ENCODE peak calls at places on chromosomes 12 and 14, in eight cellular contexts. A, S, K, O, N, F, C and L are unnamed samples.

GRCh38 chr12:76012656-76013055 is 18.9 kb downstream of the PHLDA1 start:
- DNase-seq in A (no peak), O (no peak), F (no peak), C (no peak), N (no peak), S (no peak), K (no peak), L (no peak)

GRCh38 chr12:54424232-54424631 is 5.2 kb upstream of the ITGA5 start:
- DNase-seq in N (no peak), K (no peak), O (no peak), A (no peak), C (no peak), F (no peak), S (no peak), L (no peak)

GRCh38 chr12:114414031-114414865 is 8.3 kb upstream of the TBX5 start:
- DNase-seq in O (no peak), C (no peak), S (no peak), F (peak), A (no peak), N (no peak), K (no peak), L (peak)

GRCh38 chr12:6866920-6867406 is 368 bp upstream of the TPI1 start:
- DNase-seq in S (no peak), O (no peak), A (peak), N (no peak), K (no peak), C (no peak), F (no peak), L (peak)

GRCh38 chr14:74546416-74546815 is 52.9 kb downstream of the ISCA2 start:
- DNase-seq in S (no peak), O (no peak), N (no peak), K (no peak), C (no peak), F (no peak), A (no peak), L (no peak)

GRCh38 chr12:94614288-94614721 is 36.1 kb downstream of the TMCC3 start:
- DNase-seq in O (no peak), F (peak), C (no peak), S (no peak), N (peak), K (no peak), A (no peak), L (no peak)

GRCh38 chr12:25979563-25979962 is 21.1 kb downstream of the RASSF8 start:
- DNase-seq in K (no peak), C (no peak), O (no peak), A (no peak), S (no peak), F (no peak), N (peak), L (peak)

GRCh38 chr14:84927096-84927910 is 602.6 kb upstream of the FLRT2 start:
- DNase-seq in S (no peak), F (no peak), N (no peak), A (peak), O (no peak), C (no peak), K (no peak), L (no peak)

GRCh38 chr12:27505124-27505523 is 18.9 kb upstream of the PPFIBP1 start:
- DNase-seq in A (no peak), C (no peak), F (no peak), O (no peak), K (no peak), S (no peak), N (no peak), L (no peak)

GRCh38 chr12:106149096-106149784 is 10.5 kb upstream of the NUAK1 start:
- DNase-seq in A (no peak), C (no peak), O (no peak), N (no peak), K (no peak), F (peak), S (no peak), L (no peak)

GRCh38 chr12:28023156-28023887 is 50.8 kb upstream of the PTHLH start:
- DNase-seq in F (no peak), S (no peak), O (no peak), N (peak), A (no peak), C (no peak), K (no peak), L (no peak)

GRCh38 chr14:96297000-96297399 is 41.0 kb downstream of the BDKRB1 start:
- DNase-seq in C (no peak), O (no peak), N (no peak), S (no peak), A (peak), K (no peak), F (no peak), L (no peak)

GRCh38 chr14:68785817-68786490 is 6.9 kb downstream of the ZFP36L1 start:
- DNase-seq in C (no peak), A (no peak), O (no peak), N (peak), F (no peak), K (peak), S (no peak), L (no peak)

GRCh38 chr12:48643011-48643410 is 39.0 kb downstream of the KANSL2 start:
- DNase-seq in C (no peak), N (no peak), K (no peak), A (no peak), F (no peak), O (no peak), S (no peak), L (no peak)